ENCODE peak calls at places on chromosomes 11 and 22, in five cellular contexts. L is H9, O is HT-29, C is body of pancreas, R is mucosa of gallbladder. P is an unnamed sample.

GRCh38 chr11:9250139-9250582 is 15.0 kb downstream of the DENND5A start:
- DNase-seq in C (no peak), O (no peak), L (no peak), R (no peak), P (no peak)

GRCh38 chr11:124793466-124794278 is 6.5 kb downstream of the MSANTD2 start:
- DNase-seq in R (no peak), C (peak), O (peak), L (no peak), P (no peak)

GRCh38 chr11:69636512-69636866 is 4.5 kb upstream of the CCND1 start:
- DNase-seq in R (peak), C (peak), O (peak), L (peak), P (peak)

GRCh38 chr11:43879789-43880639 is 617 bp upstream of the ALKBH3 start:
- DNase-seq in R (no peak), L (no peak), O (no peak), C (no peak), P (no peak)

GRCh38 chr11:115247953-115248352 is 256.3 kb downstream of the CADM1 start:
- DNase-seq in R (no peak), C (no peak), O (no peak), L (no peak), P (no peak)

GRCh38 chr11:69909561-69910518 is 90.6 kb upstream of the FGF3 start:
- DNase-seq in L (no peak), C (no peak), R (no peak), O (no peak), P (peak)

GRCh38 chr11:8028766-8029165 is 41.6 kb downstream of the EIF3F start:
- DNase-seq in L (peak), O (no peak), C (no peak), R (no peak), P (no peak)

GRCh38 chr22:30491381-30491780 is 14.1 kb downstream of the SEC14L4 start:
- DNase-seq in O (no peak), R (no peak), L (no peak), C (no peak), P (no peak)

GRCh38 chr22:46942816-46943783 is 180.7 kb downstream of the TBC1D22A start:
- DNase-seq in O (no peak), C (no peak), L (no peak), R (no peak), P (no peak)

GRCh38 chr11:132551011-132551410 is 981.3 kb downstream of the OPCML start:
- DNase-seq in R (no peak), C (no peak), L (no peak), O (no peak), P (no peak)

GRCh38 chr22:48476599-48476998 is 1351.1 kb downstream of the BRD1 start:
- DNase-seq in O (no peak), R (no peak), C (no peak), L (peak), P (peak)

GRCh38 chr11:75627879-75628668 is 40.8 kb downstream of the MAP6 start:
- DNase-seq in C (no peak), R (no peak), O (no peak), L (peak), P (peak)